ENCODE peak calls at places on chromosomes 2 and 18, in nine cellular contexts. M is body of pancreas, F is A549, N is nephron progenitor cell, X is HFFc6, I is endothelial cell, R is WERI-Rb-1, H is heart right ventricle, V is astrocyte. G is an unnamed sample.

GRCh38 chr2:64284751-64285150 is 140.5 kb upstream of the PELI1 start:
- DNase-seq in M (no peak), F (no peak), N (no peak), X (no peak), I (no peak), R (no peak), H (no peak), V (no peak), G (no peak)

GRCh38 chr2:237675326-237675725 is 47.9 kb downstream of the LRRFIP1 start:
- DNase-seq in M (no peak), F (no peak), N (no peak), X (no peak), I (no peak), R (no peak), H (no peak), V (no peak), G (no peak)

GRCh38 chr2:218885981-218886447 is 5.4 kb downstream of the WNT10A start:
- DNase-seq in M (no peak), F (no peak), N (no peak), X (no peak), I (no peak), R (no peak), H (no peak), V (no peak), G (no peak)

GRCh38 chr18:57301573-57302230 is 50.7 kb upstream of the ST8SIA3 start:
- DNase-seq in M (no peak), F (no peak), N (peak), X (no peak), I (no peak), R (no peak), H (no peak), V (no peak), G (no peak)

GRCh38 chr2:37283207-37283606 is 41.4 kb downstream of the PRKD3 start:
- DNase-seq in M (no peak), F (no peak), N (no peak), X (peak), I (no peak), R (no peak), H (no peak), V (peak), G (no peak)

GRCh38 chr2:239429473-239430350 is 28.9 kb upstream of the HDAC4 start:
- DNase-seq in M (no peak), F (no peak), N (no peak), X (no peak), I (no peak), R (no peak), H (no peak), V (no peak), G (no peak)

GRCh38 chr2:217947341-217948316 is 55.2 kb downstream of the TNS1 start:
- DNase-seq in M (no peak), F (no peak), N (no peak), X (no peak), I (no peak), R (peak), H (no peak), V (no peak), G (no peak)

GRCh38 chr18:73136134-73136533 is 268.3 kb upstream of the NETO1 start:
- DNase-seq in M (no peak), F (no peak), N (no peak), X (peak), I (no peak), R (no peak), H (no peak), V (peak), G (no peak)

GRCh38 chr2:182763311-182763912 is 47.4 kb downstream of the DNAJC10 start:
- DNase-seq in M (peak), F (peak), N (peak), X (peak), I (peak), R (peak), H (peak), V (peak), G (peak)

GRCh38 chr2:127811397-127811860 is 458 bp upstream of the WDR33 start:
- DNase-seq in M (no peak), F (no peak), N (no peak), X (no peak), I (no peak), R (no peak), H (no peak), V (peak), G (no peak)

GRCh38 chr2:127810156-127810636 is 775 bp downstream of the WDR33 start:
- DNase-seq in M (peak), F (no peak), N (peak), X (no peak), I (no peak), R (peak), H (peak), V (peak), G (peak)

GRCh38 chr2:127811922-127812321 is 951 bp upstream of the WDR33 start:
- DNase-seq in M (no peak), F (no peak), N (no peak), X (no peak), I (no peak), R (no peak), H (no peak), V (no peak), G (no peak)

GRCh38 chr2:127807678-127808353 is 3.2 kb downstream of the WDR33 start:
- DNase-seq in M (no peak), F (no peak), N (no peak), X (no peak), I (no peak), R (no peak), H (no peak), V (no peak), G (no peak)

DNA sequence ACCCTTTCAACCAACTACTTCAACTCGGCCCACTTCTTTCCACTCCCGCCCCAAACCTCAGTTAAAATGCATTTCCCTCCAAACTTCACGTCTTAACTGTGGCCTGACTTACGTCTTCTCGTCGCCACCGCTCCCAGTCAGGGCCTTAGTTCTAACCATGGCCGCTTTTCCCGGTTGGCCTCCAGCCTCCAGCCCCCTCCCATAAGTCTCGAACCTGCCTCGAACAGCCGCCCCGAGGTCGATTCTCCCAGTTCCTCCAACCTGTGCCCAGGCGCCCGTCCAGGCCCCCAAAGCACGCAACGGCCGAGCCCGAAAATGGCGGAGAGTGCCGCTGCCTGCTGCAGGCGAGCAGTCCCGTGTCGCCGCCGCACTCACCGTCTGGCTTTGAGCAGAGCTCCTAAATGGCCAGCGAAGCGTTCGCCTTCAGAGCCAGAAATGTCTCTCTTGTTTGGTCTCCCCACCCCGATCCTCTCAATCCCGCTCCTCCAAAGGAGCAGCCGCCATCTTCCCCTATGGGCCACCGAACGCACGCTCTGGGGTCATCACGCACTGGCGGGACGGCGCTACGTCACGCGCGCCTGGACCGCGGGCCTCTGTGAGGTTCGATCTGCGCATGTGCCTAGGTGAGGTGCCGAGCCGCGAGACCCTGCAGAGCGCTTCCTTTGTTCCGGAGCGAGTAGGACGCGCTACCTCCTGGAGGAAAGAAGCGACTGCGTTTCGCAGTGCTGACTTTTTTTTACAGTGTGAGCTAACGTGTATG is at the start of gene WDR33:
- DNase-seq in M (peak), F (peak), N (peak), X (peak), I (peak), R (peak), H (peak), V (peak), G (peak)
- TF ChIP-seq CTCF in M (no peak), F (no peak), N (no peak), X (peak), I (no peak), R (peak), H (peak), V (no peak), G (no peak)

DNA sequence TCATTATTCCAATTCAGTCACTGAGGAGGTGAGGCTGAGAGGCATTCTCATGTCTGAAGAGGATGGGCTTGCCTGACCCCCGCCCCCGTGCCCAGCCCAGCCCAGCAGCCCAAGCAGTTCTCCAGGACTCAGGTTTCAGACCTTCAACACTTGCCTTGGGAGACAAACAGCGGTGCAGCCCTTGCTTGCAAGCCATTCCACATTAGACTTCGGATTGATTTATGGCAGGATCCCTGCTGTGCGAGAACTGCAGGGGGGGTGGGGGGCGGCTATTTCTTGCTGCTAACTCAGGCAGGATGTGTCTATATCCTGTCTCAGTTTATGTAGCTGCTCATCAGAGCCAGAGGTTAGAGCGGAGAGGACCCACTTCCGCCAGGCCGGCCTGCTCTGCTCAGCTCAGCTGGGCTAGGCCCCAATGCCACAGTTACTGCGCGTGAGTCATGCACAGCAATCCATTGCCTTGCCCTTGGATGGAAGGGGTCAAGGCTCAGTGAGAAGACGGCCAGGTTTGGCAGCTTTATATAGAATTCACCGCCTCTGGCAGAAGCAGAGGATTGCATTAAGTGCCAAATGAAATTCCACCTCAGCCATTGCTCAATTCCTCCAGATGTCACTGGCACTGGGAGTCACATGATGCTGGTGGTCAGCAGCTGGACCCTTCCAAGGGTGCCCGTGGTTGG is 1.8 kb downstream of the GYPC start:
- DNase-seq in M (peak), F (peak), N (peak), X (peak), I (peak), R (no peak), H (peak), V (peak), G (peak)
- TF ChIP-seq CTCF in M (no peak), F (no peak), N (no peak), X (peak), I (no peak), R (no peak), H (no peak), V (no peak), G (no peak)

GRCh38 chr18:78986018-78986481 is 6.4 kb downstream of the SALL3 start:
- DNase-seq in M (no peak), F (peak), N (peak), X (no peak), I (peak), R (peak), H (no peak), V (peak), G (peak)
- TF ChIP-seq CTCF in M (peak), F (peak), N (peak), X (peak), I (no peak), R (peak), H (peak), V (peak), G (no peak)

GRCh38 chr18:8197510-8197909 is 411.7 kb upstream of the RAB12 start:
- DNase-seq in M (no peak), F (no peak), N (no peak), X (no peak), I (no peak), R (no peak), H (no peak), V (no peak), G (no peak)

GRCh38 chr18:8190980-8191379 is 418.3 kb upstream of the RAB12 start:
- DNase-seq in M (no peak), F (no peak), N (no peak), X (no peak), I (no peak), R (no peak), H (no peak), V (no peak), G (no peak)

GRCh38 chr18:8196238-8196637 is 413.0 kb upstream of the RAB12 start:
- DNase-seq in M (no peak), F (no peak), N (no peak), X (no peak), I (no peak), R (no peak), H (no peak), V (no peak), G (no peak)
- TF ChIP-seq CTCF in M (no peak), F (no peak), N (no peak), X (no peak), I (no peak), R (no peak), H (no peak), V (no peak), G (no peak)

GRCh38 chr2:9793918-9794717 is 49.2 kb upstream of the TAF1B start:
- DNase-seq in M (no peak), F (no peak), N (no peak), X (no peak), I (no peak), R (peak), H (no peak), V (no peak), G (no peak)

GRCh38 chr2:9795071-9795470 is 48.2 kb upstream of the TAF1B start:
- DNase-seq in M (no peak), F (no peak), N (no peak), X (no peak), I (no peak), R (no peak), H (no peak), V (no peak), G (no peak)

GRCh38 chr2:9797086-9797485 is 46.2 kb upstream of the TAF1B start:
- DNase-seq in M (no peak), F (no peak), N (no peak), X (no peak), I (no peak), R (no peak), H (no peak), V (no peak), G (no peak)

GRCh38 chr2:9797681-9798556 is 45.4 kb upstream of the TAF1B start:
- DNase-seq in M (no peak), F (no peak), N (no peak), X (no peak), I (no peak), R (peak), H (no peak), V (no peak), G (peak)

GRCh38 chr2:9796056-9796792 is 47.0 kb upstream of the TAF1B start:
- DNase-seq in M (no peak), F (no peak), N (peak), X (no peak), I (no peak), R (peak), H (no peak), V (no peak), G (no peak)
- TF ChIP-seq CTCF in M (no peak), F (no peak), N (peak), X (peak), I (peak), R (peak), H (no peak), V (no peak), G (no peak)